ENCODE peak calls at places on chromosomes 1 and 21, in nine cellular contexts. F, E, M, A, N, T, Y, X and C are unnamed samples.

GRCh38 chr1:153985341-153985912 is 712 bp downstream of the RAB13 start:
- DNase-seq in N (peak), X (peak), A (peak), E (no peak), Y (no peak), F (no peak), T (peak), M (no peak), C (peak)

GRCh38 chr1:147807405-147807804 is 47.0 kb upstream of the GJA5 start:
- DNase-seq in F (no peak), T (no peak), A (no peak), M (no peak), Y (no peak), E (no peak), X (peak), N (no peak), C (no peak)

GRCh38 chr1:206974154-206974553 is 3.9 kb upstream of the FCAMR start:
- DNase-seq in A (no peak), Y (no peak), N (no peak), F (no peak), T (no peak), E (no peak), X (no peak), M (no peak), C (no peak)

GRCh38 chr21:37886120-37886519 is 30.1 kb downstream of the KCNJ6 start:
- DNase-seq in T (no peak), X (no peak), M (no peak), A (no peak), E (no peak), F (no peak), N (no peak), Y (no peak), C (no peak)

GRCh38 chr1:116795482-116795829 is 41.2 kb downstream of the CD2 start:
- DNase-seq in M (no peak), E (no peak), A (no peak), X (no peak), F (no peak), T (no peak), N (no peak), Y (no peak), C (no peak)

GRCh38 chr1:228294717-228295116 is 86.9 kb downstream of the OBSCN start:
- DNase-seq in N (no peak), F (no peak), T (no peak), A (no peak), Y (no peak), M (no peak), X (no peak), E (no peak), C (no peak)

GRCh38 chr1:201676061-201676644 is 137.2 kb downstream of the NAV1 start:
- DNase-seq in Y (no peak), E (no peak), N (no peak), A (peak), T (peak), F (no peak), X (peak), M (peak), C (peak)

GRCh38 chr1:22916469-22916817 is 56.2 kb downstream of the LACTBL1 start:
- DNase-seq in Y (no peak), E (no peak), T (no peak), N (no peak), X (no peak), F (no peak), M (no peak), A (no peak), C (peak)

GRCh38 chr1:172775598-172776570 is 117.0 kb downstream of the FASLG start:
- DNase-seq in T (no peak), N (no peak), F (no peak), X (no peak), A (peak), Y (no peak), E (peak), M (no peak), C (no peak)

GRCh38 chr1:206895837-206896242 is 1.4 kb upstream of the IL24 start:
- DNase-seq in N (no peak), E (peak), F (no peak), M (no peak), Y (no peak), A (peak), T (no peak), X (no peak), C (no peak)

GRCh38 chr1:154987326-154987725 is 4.2 kb downstream of the FLAD1 start:
- DNase-seq in F (no peak), X (no peak), A (peak), E (no peak), N (no peak), T (no peak), Y (no peak), M (no peak), C (no peak)

GRCh38 chr1:184792450-184792969 is 37.9 kb upstream of the EDEM3 start:
- DNase-seq in T (peak), X (no peak), F (peak), Y (peak), N (peak), E (peak), M (no peak), A (peak), C (peak)

GRCh38 chr1:41695118-41695517 is 210.6 kb upstream of the EDN2 start:
- DNase-seq in M (no peak), N (no peak), A (no peak), E (no peak), T (no peak), F (no peak), X (no peak), Y (no peak), C (peak)

GRCh38 chr1:58156124-58156468 is 390.4 kb downstream of the OMA1 start:
- DNase-seq in E (no peak), X (no peak), M (no peak), Y (no peak), A (no peak), F (no peak), T (no peak), N (no peak), C (no peak)

GRCh38 chr1:2935184-2935583 is 86.1 kb upstream of the ACTRT2 start:
- DNase-seq in T (no peak), X (no peak), N (no peak), A (no peak), E (no peak), F (no peak), M (no peak), Y (no peak), C (no peak)

GRCh38 chr1:2934173-2934540 is 87.1 kb upstream of the ACTRT2 start:
- DNase-seq in E (no peak), A (no peak), T (no peak), X (no peak), M (no peak), F (no peak), N (no peak), Y (no peak), C (no peak)

GRCh38 chr1:2934642-2935081 is 86.6 kb upstream of the ACTRT2 start:
- DNase-seq in A (no peak), X (no peak), F (no peak), T (no peak), M (no peak), E (no peak), N (no peak), Y (no peak), C (no peak)

GRCh38 chr1:2932671-2933350 is 88.5 kb upstream of the ACTRT2 start:
- DNase-seq in F (no peak), Y (no peak), E (no peak), M (no peak), T (no peak), A (no peak), N (no peak), X (no peak), C (no peak)

DNA sequence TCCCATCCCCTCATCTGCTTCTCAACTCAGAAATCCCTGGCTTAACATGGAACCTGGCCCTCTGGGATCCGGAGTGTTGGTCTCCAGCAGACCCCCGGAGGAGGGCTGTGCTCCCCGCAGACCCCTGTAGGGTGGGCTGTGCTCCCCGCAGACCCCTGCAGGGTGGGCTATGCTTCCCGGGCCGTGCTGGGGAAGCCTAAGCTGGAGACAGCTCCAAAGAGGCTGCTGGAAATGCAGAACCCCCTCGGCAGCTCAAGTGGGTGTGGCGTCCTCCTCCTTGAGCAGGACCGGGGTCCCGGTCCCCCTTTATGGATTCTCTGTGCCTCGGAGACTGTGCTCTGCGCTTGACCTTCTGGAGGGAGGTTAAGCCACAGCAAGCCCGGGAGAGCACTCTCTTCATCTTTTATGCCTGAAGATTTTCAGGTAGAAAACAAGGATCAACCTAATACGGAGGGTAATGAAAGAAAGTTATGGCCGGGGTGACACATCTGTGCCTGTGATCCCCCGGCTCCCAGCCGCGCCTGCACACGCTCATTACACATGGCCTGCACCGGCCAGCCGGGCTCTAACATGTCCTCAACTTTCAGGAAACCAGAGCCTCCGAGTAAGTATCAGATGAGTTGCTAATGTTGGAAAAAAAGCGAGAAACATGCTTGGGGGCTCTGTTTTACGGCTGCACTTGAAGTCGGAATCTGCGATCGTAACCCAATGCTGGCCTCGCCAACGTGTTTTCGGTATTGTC is 87.7 kb upstream of the ACTRT2 start:
- DNase-seq in X (no peak), M (no peak), T (no peak), F (no peak), N (no peak), Y (no peak), E (no peak), A (no peak), C (no peak)
- TF ChIP-seq EZH2 in X (no peak), M (no peak), T (no peak), F (no peak), N (no peak), Y (no peak), E (no peak), A (no peak), C (no peak)

DNA sequence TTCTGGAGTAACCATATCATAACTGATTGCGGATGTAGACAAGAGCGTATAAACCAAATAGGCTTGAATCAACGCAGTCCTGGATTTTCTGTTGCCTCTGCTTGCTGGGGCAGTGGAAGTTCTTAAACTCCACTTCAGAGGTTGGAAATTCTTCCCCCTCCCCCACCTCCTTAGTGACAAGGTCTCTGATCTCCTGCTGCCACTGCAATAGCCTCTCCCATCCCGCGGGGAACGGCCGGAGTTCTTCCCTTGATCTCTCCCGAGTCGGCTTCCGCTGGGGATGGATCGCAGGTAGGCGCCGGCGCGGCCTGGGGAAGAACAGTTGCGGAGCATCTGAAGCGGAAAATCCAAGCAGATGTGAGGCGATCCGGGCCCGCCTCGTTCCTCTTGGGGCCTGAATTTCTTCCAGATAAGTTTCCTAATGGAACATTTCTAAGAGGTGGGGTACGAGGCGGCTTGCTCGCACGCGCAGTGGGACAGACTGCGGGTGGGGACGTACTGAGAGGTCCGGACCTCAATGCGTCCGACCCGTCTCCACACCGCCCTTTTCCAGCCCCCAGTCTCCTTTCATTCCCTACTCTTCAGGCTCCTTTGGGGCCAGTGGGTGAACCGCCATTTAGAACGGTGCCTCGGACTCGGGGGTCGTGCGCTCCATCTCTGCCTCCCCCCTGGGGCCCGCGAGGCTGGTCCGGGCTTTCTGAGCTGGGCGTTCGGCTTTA is 3.1 kb upstream of the SIM2 start:
- DNase-seq in T (no peak), E (no peak), Y (no peak), A (no peak), M (peak), F (no peak), X (peak), N (no peak), C (no peak)
- TF ChIP-seq EZH2 in T (no peak), E (no peak), Y (no peak), A (peak), M (peak), F (no peak), X (peak), N (peak), C (no peak)

DNA sequence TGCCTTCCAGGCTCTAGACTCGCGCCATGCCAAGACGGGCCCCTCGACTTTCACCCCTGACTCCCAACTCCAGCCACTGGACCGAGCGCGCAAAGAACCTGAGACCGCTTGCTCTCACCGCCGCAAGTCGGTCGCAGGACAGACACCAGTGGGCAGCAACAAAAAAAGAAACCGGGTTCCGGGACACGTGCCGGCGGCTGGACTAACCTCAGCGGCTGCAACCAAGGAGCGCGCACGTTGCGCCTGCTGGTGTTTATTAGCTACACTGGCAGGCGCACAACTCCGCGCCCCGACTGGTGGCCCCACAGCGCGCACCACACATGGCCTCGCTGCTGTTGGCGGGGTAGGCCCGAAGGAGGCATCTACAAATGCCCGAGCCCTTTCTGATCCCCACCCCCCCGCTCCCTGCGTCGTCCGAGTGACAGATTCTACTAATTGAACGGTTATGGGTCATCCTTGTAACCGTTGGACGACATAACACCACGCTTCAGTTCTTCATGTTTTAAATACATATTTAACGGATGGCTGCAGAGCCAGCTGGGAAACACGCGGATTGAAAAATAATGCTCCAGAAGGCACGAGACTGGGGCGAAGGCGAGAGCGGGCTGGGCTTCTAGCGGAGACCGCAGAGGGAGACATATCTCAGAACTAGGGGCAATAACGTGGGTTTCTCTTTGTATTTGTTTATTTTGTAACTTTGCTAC is 2.0 kb upstream of the OLIG2 start:
- DNase-seq in A (no peak), F (no peak), Y (no peak), M (peak), X (peak), N (no peak), E (no peak), T (no peak), C (no peak)
- TF ChIP-seq EZH2 in A (no peak), F (peak), Y (no peak), M (peak), X (peak), N (peak), E (no peak), T (peak), C (peak)

GRCh38 chr21:29271927-29272333 is 26.8 kb upstream of the BACH1 start:
- DNase-seq in X (no peak), M (no peak), A (peak), T (peak), E (no peak), F (no peak), N (no peak), Y (no peak), C (no peak)
- TF ChIP-seq EZH2 in X (no peak), M (no peak), A (no peak), T (no peak), E (no peak), F (no peak), N (no peak), Y (no peak), C (no peak)

DNA sequence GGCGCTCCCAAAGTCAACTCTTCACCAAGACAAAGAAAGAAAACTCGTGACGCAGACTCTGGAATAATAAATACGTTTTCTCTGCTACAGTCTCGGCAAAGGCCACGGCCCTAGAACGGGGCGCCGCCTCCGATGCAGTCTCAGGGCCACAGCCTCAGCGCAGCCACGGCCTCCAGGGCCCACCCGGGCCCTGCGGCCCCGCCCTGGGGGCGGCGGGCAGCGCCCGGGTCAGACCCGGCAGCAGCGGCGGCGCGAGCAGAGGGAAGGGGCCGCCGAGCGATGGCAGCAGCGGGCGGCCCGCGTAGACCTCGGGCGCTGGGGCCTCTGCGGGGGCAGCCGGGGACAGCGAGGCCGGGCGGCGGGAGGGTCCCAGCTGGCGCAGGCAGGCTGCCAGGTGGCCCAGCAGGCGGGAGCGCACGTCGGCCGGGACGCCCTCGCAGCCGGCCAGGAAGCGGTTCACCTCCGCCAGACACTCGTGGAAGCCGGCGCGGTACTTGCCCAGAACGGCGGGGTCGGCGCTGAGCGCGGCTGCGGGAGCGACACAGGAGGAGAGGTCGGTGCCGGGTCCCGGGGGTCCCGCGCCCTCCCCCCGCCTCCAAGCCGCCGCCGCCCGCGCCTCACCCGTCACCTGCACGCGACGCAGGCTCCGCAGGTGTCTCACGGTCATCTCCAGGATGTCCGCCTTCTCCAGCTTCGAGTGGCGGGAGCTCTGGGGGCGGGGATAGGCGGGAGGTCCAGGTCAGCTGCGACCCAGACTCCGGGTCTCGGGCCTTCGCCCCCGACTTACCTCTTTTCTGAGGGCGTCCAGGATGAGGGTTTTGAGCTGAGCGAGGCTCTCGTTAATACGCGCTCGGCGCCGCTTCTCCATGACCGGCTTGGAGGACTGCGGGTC is 746 bp downstream of the HES4 start:
- DNase-seq in T (peak), X (peak), E (peak), Y (no peak), A (peak), N (peak), M (peak), F (no peak), C (peak)
- TF ChIP-seq EZH2 in T (peak), X (peak), E (no peak), Y (no peak), A (peak), N (peak), M (peak), F (no peak), C (no peak)

GRCh38 chr1:43348809-43349593 is 9.8 kb upstream of the CDC20 start:
- DNase-seq in M (peak), X (peak), A (no peak), E (peak), Y (peak), N (peak), T (peak), F (peak), C (peak)
- TF ChIP-seq EZH2 in M (no peak), X (no peak), A (no peak), E (no peak), Y (no peak), N (no peak), T (no peak), F (no peak), C (no peak)

GRCh38 chr1:34779962-34780361 is 1.1 kb upstream of the GJB3 start:
- DNase-seq in N (no peak), E (no peak), Y (no peak), F (no peak), M (no peak), A (no peak), T (no peak), X (no peak), C (no peak)

GRCh38 chr1:34780528-34780927 is 486 bp upstream of the GJB3 start:
- DNase-seq in X (no peak), N (peak), M (no peak), Y (no peak), F (no peak), T (no peak), E (peak), A (no peak), C (no peak)

GRCh38 chr1:34779526-34779925 is 1.5 kb upstream of the GJB3 start:
- DNase-seq in M (no peak), Y (peak), X (no peak), F (no peak), N (peak), A (no peak), T (no peak), E (peak), C (no peak)

GRCh38 chr1:34781844-34782391 is 904 bp downstream of the GJB3 start:
- DNase-seq in M (no peak), E (peak), T (no peak), A (no peak), N (peak), X (peak), Y (no peak), F (no peak), C (no peak)

GRCh38 chr1:34781071-34781843 is at the start of gene GJB3:
- DNase-seq in A (no peak), F (no peak), T (peak), Y (no peak), E (peak), N (peak), X (peak), M (peak), C (peak)
- TF ChIP-seq EZH2 in A (peak), F (no peak), T (no peak), Y (no peak), E (no peak), N (no peak), X (peak), M (peak), C (peak)

GRCh38 chr1:179941439-179941838 is 13.2 kb upstream of the CEP350 start:
- DNase-seq in Y (no peak), M (no peak), F (no peak), T (peak), X (no peak), A (no peak), N (no peak), E (no peak), C (no peak)

GRCh38 chr1:179935909-179936496 is 18.6 kb upstream of the CEP350 start:
- DNase-seq in M (no peak), X (no peak), E (no peak), A (no peak), T (no peak), N (no peak), F (no peak), Y (no peak), C (no peak)

GRCh38 chr1:179937668-179938259 is 16.8 kb upstream of the CEP350 start:
- DNase-seq in Y (no peak), F (no peak), X (no peak), N (no peak), A (no peak), T (no peak), E (peak), M (no peak), C (peak)

GRCh38 chr1:179938752-179939151 is 15.9 kb upstream of the CEP350 start:
- DNase-seq in T (peak), N (no peak), M (no peak), F (no peak), A (peak), E (peak), Y (no peak), X (no peak), C (peak)

GRCh38 chr1:179939941-179940340 is 14.7 kb upstream of the CEP350 start:
- DNase-seq in M (no peak), A (no peak), X (no peak), Y (no peak), T (no peak), E (no peak), F (no peak), N (peak), C (no peak)
- TF ChIP-seq EZH2 in M (no peak), A (no peak), X (no peak), Y (no peak), T (no peak), E (no peak), F (no peak), N (no peak), C (no peak)

GRCh38 chr1:6181347-6181770 is 1.2 kb upstream of the CHD5 start:
- DNase-seq in A (no peak), F (no peak), M (peak), Y (no peak), N (no peak), E (no peak), X (peak), T (no peak), C (no peak)
- TF ChIP-seq EZH2 in A (no peak), F (no peak), M (no peak), Y (no peak), N (no peak), E (no peak), X (peak), T (no peak), C (no peak)